ENCODE peak calls at places on chromosomes 1 and 21, in four cellular contexts. C, S, A and Q are unnamed samples.

GRCh38 chr1:33716976-33717688 is 146.7 kb upstream of the HMGB4 start:
- DNase-seq in C (no peak), S (no peak), A (no peak), Q (no peak)

GRCh38 chr1:7207875-7208646 is 422.8 kb downstream of the CAMTA1 start:
- DNase-seq in C (no peak), S (peak; percentile 73), A (no peak), Q (peak; percentile 77)

GRCh38 chr1:21604208-21604957 is 64.8 kb downstream of the RAP1GAP start:
- DNase-seq in C (no peak), S (peak; percentile 37), A (no peak), Q (no peak)

GRCh38 chr1:93740601-93741031 is 59.0 kb upstream of the BCAR3 start:
- DNase-seq in C (no peak), S (no peak), A (no peak), Q (no peak)

GRCh38 chr1:114088392-114089299 is 65.0 kb downstream of the SYT6 start:
- DNase-seq in C (no peak), S (no peak), A (no peak), Q (no peak)

GRCh38 chr1:96080925-96081324 is 640.7 kb upstream of the PTBP2 start:
- DNase-seq in C (no peak), S (peak; percentile 18), A (no peak), Q (peak; percentile 13)

GRCh38 chr1:167617950-167618269 is 12.1 kb upstream of the RCSD1 start:
- DNase-seq in C (no peak), S (no peak), A (no peak), Q (no peak)

GRCh38 chr1:81305997-81306452 is 494.7 kb upstream of the ADGRL2 start:
- DNase-seq in C (peak; percentile 12), S (peak; percentile 37), A (peak; percentile 12), Q (peak; percentile 67)

GRCh38 chr21:14452031-14452778 is 69.3 kb upstream of the HSPA13 start:
- DNase-seq in C (no peak), S (no peak), A (no peak), Q (no peak)

GRCh38 chr1:45566722-45567121 is 16.1 kb downstream of the AKR1A1 start:
- DNase-seq in C (peak; percentile 70), S (no peak), A (no peak), Q (no peak)

GRCh38 chr1:97174039-97174704 is 452.6 kb downstream of the PTBP2 start:
- DNase-seq in C (no peak), S (peak; percentile 3), A (no peak), Q (peak; percentile 3)

GRCh38 chr1:211909385-211909784 is 78.8 kb upstream of the LPGAT1 start:
- DNase-seq in C (no peak), S (no peak), A (no peak), Q (no peak)

GRCh38 chr1:167703557-167703956 is 18.2 kb upstream of the MPZL1 start:
- DNase-seq in C (no peak), S (no peak), A (no peak), Q (no peak)

GRCh38 chr1:22978299-22978698 is 5.6 kb upstream of the LACTBL1 start:
- DNase-seq in C (no peak), S (peak; percentile 77), A (peak; percentile 6), Q (peak; percentile 81)

GRCh38 chr1:227728892-227729143 is 6.3 kb downstream of the JMJD4 start:
- DNase-seq in C (no peak), S (no peak), A (no peak), Q (no peak)

GRCh38 chr1:232973652-232974611 is 23.5 kb downstream of the NTPCR start:
- DNase-seq in C (no peak), S (no peak), A (no peak), Q (no peak)

GRCh38 chr1:169779970-169780369 is 14.7 kb downstream of the METTL18 start:
- DNase-seq in C (no peak), S (peak; percentile 42), A (no peak), Q (peak; percentile 31)

GRCh38 chr1:199742547-199742946 is 285.0 kb upstream of the NR5A2 start:
- DNase-seq in C (no peak), S (peak; percentile 95), A (peak; percentile 29), Q (peak; percentile 96)

GRCh38 chr1:243917863-243918565 is 68.0 kb upstream of the AKT3 start:
- DNase-seq in C (no peak), S (peak; percentile 60), A (no peak), Q (no peak)

GRCh38 chr1:62335656-62336055 is 16.4 kb upstream of the KANK4 start:
- DNase-seq in C (no peak), S (no peak), A (no peak), Q (no peak)

GRCh38 chr1:1980467-1981141 is 23.0 kb downstream of the CFAP74 start:
- DNase-seq in C (no peak), S (no peak), A (no peak), Q (no peak)

GRCh38 chr21:26806734-26807372 is 38.4 kb downstream of the ADAMTS1 start:
- DNase-seq in C (no peak), S (peak; percentile 87), A (no peak), Q (peak; percentile 83)

GRCh38 chr1:183777359-183777758 is 27.6 kb upstream of the RGL1 start:
- DNase-seq in C (no peak), S (no peak), A (no peak), Q (no peak)

GRCh38 chr1:168939131-168939946 is 167.2 kb upstream of the ATP1B1 start:
- DNase-seq in C (no peak), S (no peak), A (no peak), Q (peak; percentile 34)

GRCh38 chr1:223713546-223714420 is 1.4 kb downstream of the CAPN2 start:
- DNase-seq in C (no peak), S (peak; percentile 73), A (no peak), Q (peak; percentile 75)

GRCh38 chr1:216502528-216503162 is 79.4 kb upstream of the USH2A start:
- DNase-seq in C (no peak), S (no peak), A (no peak), Q (no peak)

GRCh38 chr1:184838374-184838995 is 83.8 kb upstream of the EDEM3 start:
- DNase-seq in C (peak; percentile 76), S (peak; percentile 93), A (peak; percentile 97), Q (peak; percentile 96)

GRCh38 chr1:191498318-191498717 is 659.9 kb upstream of the RGS18 start:
- DNase-seq in C (no peak), S (peak; percentile 79), A (no peak), Q (peak; percentile 81)

GRCh38 chr1:243842978-243843490 is 7.0 kb downstream of the AKT3 start:
- DNase-seq in C (peak; percentile 18), S (peak; percentile 87), A (peak; percentile 52), Q (peak; percentile 35)

GRCh38 chr1:243927401-243927800 is 77.4 kb upstream of the AKT3 start:
- DNase-seq in C (no peak), S (no peak), A (no peak), Q (no peak)